ENCODE peak calls at places on chromosomes 7 and 10, in four cellular contexts. Z, B, M and E are unnamed samples.

GRCh38 chr10:132514841-132515521 is 22.6 kb upstream of the INPP5A start:
- DNase-seq in Z (no peak), B (no peak), M (no peak), E (peak)

GRCh38 chr10:113099431-113100298 is 149.6 kb downstream of the TCF7L2 start:
- DNase-seq in Z (peak), B (no peak), M (no peak), E (no peak)

GRCh38 chr7:103446046-103446520 is at the start of gene SLC26A5:
- DNase-seq in Z (peak), B (peak), M (no peak), E (peak)

GRCh38 chr7:107528461-107528860 is 35.3 kb downstream of the COG5 start:
- DNase-seq in Z (no peak), B (no peak), M (no peak), E (no peak)

GRCh38 chr10:44180321-44181154 is 204.4 kb downstream of the CXCL12 start:
- DNase-seq in Z (no peak), B (no peak), M (no peak), E (no peak)

GRCh38 chr7:44101966-44102845 is 1.9 kb upstream of the AEBP1 start:
- DNase-seq in Z (no peak), B (no peak), M (no peak), E (no peak)

GRCh38 chr7:42117201-42117600 is 119.8 kb downstream of the GLI3 start:
- DNase-seq in Z (no peak), B (no peak), M (no peak), E (no peak)

GRCh38 chr7:46566375-46566774 is 645.3 kb upstream of the IGFBP3 start:
- DNase-seq in Z (no peak), B (no peak), M (no peak), E (no peak)

GRCh38 chr7:121084748-121085336 is 96.3 kb downstream of the CPED1 start:
- DNase-seq in Z (no peak), B (no peak), M (no peak), E (no peak)

GRCh38 chr10:66928000-66928770 is 2.3 kb downstream of the LRRTM3 start:
- DNase-seq in Z (no peak), B (no peak), M (peak), E (no peak)

GRCh38 chr10:104045151-104046089 is 40.3 kb downstream of the COL17A1 start:
- DNase-seq in Z (no peak), B (peak), M (no peak), E (no peak)

GRCh38 chr10:113444766-113445365 is 108.0 kb upstream of the HABP2 start:
- DNase-seq in Z (no peak), B (no peak), M (no peak), E (no peak)

GRCh38 chr10:71753091-71753959 is 20.0 kb downstream of the VSIR start:
- DNase-seq in Z (peak), B (peak), M (no peak), E (no peak)

GRCh38 chr7:116683786-116684185 is 11.8 kb downstream of the MET start:
- DNase-seq in Z (no peak), B (no peak), M (no peak), E (no peak)

GRCh38 chr10:80540644-80541143 is 3.0 kb downstream of the SH2D4B start:
- DNase-seq in Z (no peak), B (peak), M (no peak), E (no peak)

GRCh38 chr10:80541144-80541750 is 3.5 kb downstream of the SH2D4B start:
- DNase-seq in Z (no peak), B (peak), M (no peak), E (no peak)

GRCh38 chr10:80540136-80540535 is 2.4 kb downstream of the SH2D4B start:
- DNase-seq in Z (no peak), B (peak), M (no peak), E (no peak)

GRCh38 chr10:80544316-80544953 is 6.7 kb downstream of the SH2D4B start:
- DNase-seq in Z (no peak), B (peak), M (no peak), E (no peak)

DNA sequence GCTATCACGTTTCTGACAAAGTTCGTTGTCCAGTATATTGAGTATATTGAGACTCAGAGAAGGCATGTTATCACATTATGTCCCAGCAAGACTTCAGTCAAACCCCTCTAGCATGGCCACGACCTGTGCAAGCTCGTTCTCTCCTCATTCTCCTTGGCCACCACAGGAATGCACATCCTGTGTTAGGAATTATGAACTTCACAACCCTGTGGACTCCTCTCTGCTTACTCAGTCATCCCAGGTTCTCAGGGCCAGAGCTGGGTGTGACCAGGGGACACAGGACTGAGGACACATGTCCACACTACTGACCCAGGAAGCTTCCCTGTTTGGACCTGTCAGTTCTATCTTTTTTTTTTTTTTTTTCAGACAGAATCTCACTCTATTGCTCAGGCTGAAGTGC is 4.4 kb downstream of the SH2D4B start:
- DNase-seq in Z (no peak), B (peak), M (no peak), E (no peak)
- H3K27ac ChIP-seq in Z (peak), B (no peak), M (no peak), E (no peak)

GRCh38 chr7:17181482-17181881 is 117.0 kb upstream of the AHR start:
- DNase-seq in Z (no peak), B (no peak), M (no peak), E (no peak)

GRCh38 chr7:17183630-17184328 is 114.7 kb upstream of the AHR start:
- DNase-seq in Z (no peak), B (no peak), M (no peak), E (no peak)

GRCh38 chr7:17176633-17177032 is 121.8 kb upstream of the AHR start:
- DNase-seq in Z (no peak), B (no peak), M (no peak), E (no peak)

DNA sequence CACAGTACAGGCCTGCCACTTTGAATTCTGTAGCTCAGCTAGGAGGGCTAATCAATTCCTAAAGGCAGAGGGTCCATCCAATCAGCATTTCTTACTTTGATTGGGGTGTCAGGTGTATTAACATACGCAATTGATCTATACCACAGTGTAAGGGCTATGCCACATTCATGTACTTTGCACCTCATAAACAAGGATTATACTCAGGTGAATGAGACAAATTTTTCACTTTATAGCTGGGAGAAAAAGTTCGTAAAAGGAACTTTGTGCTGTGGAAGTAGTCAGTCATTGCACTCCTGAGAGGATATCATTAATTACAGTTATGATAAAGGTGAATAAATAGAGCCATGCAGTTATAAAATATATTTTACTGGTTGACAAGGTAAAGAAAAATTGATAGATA is 119.9 kb upstream of the AHR start:
- DNase-seq in Z (no peak), B (no peak), M (no peak), E (no peak)
- H3K27ac ChIP-seq in Z (no peak), B (no peak), M (no peak), E (no peak)

GRCh38 chr7:76426246-76426645 is 1.5 kb downstream of the ZP3 start:
- DNase-seq in Z (no peak), B (no peak), M (no peak), E (no peak)
- H3K27ac ChIP-seq in Z (no peak), B (no peak), M (no peak), E (no peak)

GRCh38 chr7:32251659-32252058 is 181.5 kb upstream of the PDE1C start:
- DNase-seq in Z (no peak), B (no peak), M (no peak), E (no peak)
- H3K27ac ChIP-seq in Z (no peak), B (no peak), M (no peak), E (no peak)

GRCh38 chr10:98273454-98273850 is 5.5 kb upstream of the LOXL4 start:
- DNase-seq in Z (no peak), B (no peak), M (no peak), E (no peak)

GRCh38 chr10:98272245-98272644 is 4.3 kb upstream of the LOXL4 start:
- DNase-seq in Z (no peak), B (no peak), M (no peak), E (no peak)

GRCh38 chr10:98272690-98273453 is 4.9 kb upstream of the LOXL4 start:
- DNase-seq in Z (no peak), B (no peak), M (no peak), E (no peak)

GRCh38 chr10:98274562-98274961 is 6.6 kb upstream of the LOXL4 start:
- DNase-seq in Z (no peak), B (no peak), M (no peak), E (no peak)

DNA sequence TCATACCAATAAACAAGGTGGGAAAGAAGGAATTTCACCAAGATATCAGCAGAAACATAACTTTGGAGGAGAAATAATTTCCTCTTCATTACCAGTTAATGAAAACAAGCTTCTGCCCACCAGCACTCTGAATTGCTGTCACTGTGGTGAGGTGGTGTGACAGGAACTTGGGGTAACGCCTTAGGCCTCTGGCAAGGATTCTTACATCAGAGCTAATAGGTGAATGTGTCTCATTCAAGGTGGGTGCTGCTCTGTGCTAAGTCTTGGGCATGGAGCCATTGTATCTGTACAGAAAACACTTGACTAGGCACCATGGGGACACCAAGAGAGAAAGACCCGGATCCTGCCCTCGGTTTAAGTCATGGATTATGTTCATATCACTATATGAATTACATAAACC is 8.3 kb upstream of the LOXL4 start:
- DNase-seq in Z (no peak), B (no peak), M (no peak), E (no peak)
- H3K27ac ChIP-seq in Z (no peak), B (no peak), M (no peak), E (no peak)

GRCh38 chr10:107686095-107686494 is 521.6 kb upstream of the SORCS1 start:
- DNase-seq in Z (peak), B (no peak), M (no peak), E (no peak)
- H3K27ac ChIP-seq in Z (peak), B (no peak), M (no peak), E (no peak)